ENCODE peak calls at places on chromosomes 4 and X, in nine cellular contexts. One of them, this sample, is unnamed.

GRCh38 chr4:89173336-89174090 is 62.2 kb downstream of the TIGD2 start:
- DNase-seq in SJSA1: no peak
- DNase-seq in nephron progenitor cell: no peak
- DNase-seq in MV-4-11: no peak
- DNase-seq in stimulated activated CD8-positive, alpha-beta memory T cell treated with anti-CD3 and anti-CD28 coated beads, Interleukin-2, amount 100 ng/mL, for 48 hours: no peak
- DNase-seq in type B pancreatic cell: no peak
- DNase-seq in NT2/D1: no peak
- DNase-seq in activated B cell treated with CpG ODN at 0.5 μM for 24 hours: no peak
- DNase-seq in MM.1S: no peak
- DNase-seq in this sample: no peak

GRCh38 chrX:9906919-9907318 is 60.2 kb upstream of the CLDN34 start:
- DNase-seq in SJSA1: no peak
- DNase-seq in nephron progenitor cell: no peak
- DNase-seq in MV-4-11: no peak
- DNase-seq in stimulated activated CD8-positive, alpha-beta memory T cell treated with anti-CD3 and anti-CD28 coated beads, Interleukin-2, amount 100 ng/mL, for 48 hours: no peak
- DNase-seq in type B pancreatic cell: no peak
- DNase-seq in NT2/D1: no peak
- DNase-seq in activated B cell treated with CpG ODN at 0.5 μM for 24 hours: no peak
- DNase-seq in MM.1S: no peak
- DNase-seq in this sample: no peak

GRCh38 chr4:106355193-106355592 is 13.4 kb downstream of the GIMD1 start:
- DNase-seq in SJSA1: no peak
- DNase-seq in nephron progenitor cell: no peak
- DNase-seq in MV-4-11: no peak
- DNase-seq in stimulated activated CD8-positive, alpha-beta memory T cell treated with anti-CD3 and anti-CD28 coated beads, Interleukin-2, amount 100 ng/mL, for 48 hours: no peak
- DNase-seq in type B pancreatic cell: no peak
- DNase-seq in NT2/D1: no peak
- DNase-seq in activated B cell treated with CpG ODN at 0.5 μM for 24 hours: no peak
- DNase-seq in MM.1S: no peak
- DNase-seq in this sample: no peak

GRCh38 chr4:174650711-174651355 is 128.5 kb upstream of the HPGD start:
- DNase-seq in SJSA1: no peak
- DNase-seq in nephron progenitor cell: no peak
- DNase-seq in MV-4-11: no peak
- DNase-seq in stimulated activated CD8-positive, alpha-beta memory T cell treated with anti-CD3 and anti-CD28 coated beads, Interleukin-2, amount 100 ng/mL, for 48 hours: no peak
- DNase-seq in type B pancreatic cell: no peak
- DNase-seq in NT2/D1: no peak
- DNase-seq in activated B cell treated with CpG ODN at 0.5 μM for 24 hours: no peak
- DNase-seq in MM.1S: no peak
- DNase-seq in this sample: no peak

GRCh38 chrX:48574270-48575266 is at the start of gene RBM3:
- DNase-seq in SJSA1: peak
- DNase-seq in nephron progenitor cell: peak
- DNase-seq in MV-4-11: peak
- DNase-seq in stimulated activated CD8-positive, alpha-beta memory T cell treated with anti-CD3 and anti-CD28 coated beads, Interleukin-2, amount 100 ng/mL, for 48 hours: peak
- DNase-seq in type B pancreatic cell: peak
- DNase-seq in NT2/D1: peak
- DNase-seq in activated B cell treated with CpG ODN at 0.5 μM for 24 hours: peak
- DNase-seq in MM.1S: peak
- DNase-seq in this sample: peak

GRCh38 chr4:54539500-54540029 is 118.2 kb upstream of the KIT start:
- DNase-seq in SJSA1: peak
- DNase-seq in nephron progenitor cell: peak
- DNase-seq in MV-4-11: no peak
- DNase-seq in stimulated activated CD8-positive, alpha-beta memory T cell treated with anti-CD3 and anti-CD28 coated beads, Interleukin-2, amount 100 ng/mL, for 48 hours: no peak
- DNase-seq in type B pancreatic cell: peak
- DNase-seq in NT2/D1: peak
- DNase-seq in activated B cell treated with CpG ODN at 0.5 μM for 24 hours: no peak
- DNase-seq in MM.1S: no peak
- DNase-seq in this sample: no peak

GRCh38 chrX:30246769-30247489 is at the start of gene MAGEB1:
- DNase-seq in SJSA1: no peak
- DNase-seq in nephron progenitor cell: no peak
- DNase-seq in MV-4-11: no peak
- DNase-seq in stimulated activated CD8-positive, alpha-beta memory T cell treated with anti-CD3 and anti-CD28 coated beads, Interleukin-2, amount 100 ng/mL, for 48 hours: no peak
- DNase-seq in type B pancreatic cell: no peak
- DNase-seq in NT2/D1: no peak
- DNase-seq in activated B cell treated with CpG ODN at 0.5 μM for 24 hours: no peak
- DNase-seq in MM.1S: no peak
- DNase-seq in this sample: no peak

GRCh38 chrX:69222103-69223090 is 57.1 kb upstream of the PJA1 start:
- DNase-seq in SJSA1: peak
- DNase-seq in nephron progenitor cell: peak
- DNase-seq in MV-4-11: peak
- DNase-seq in stimulated activated CD8-positive, alpha-beta memory T cell treated with anti-CD3 and anti-CD28 coated beads, Interleukin-2, amount 100 ng/mL, for 48 hours: peak
- DNase-seq in type B pancreatic cell: peak
- DNase-seq in NT2/D1: peak
- DNase-seq in activated B cell treated with CpG ODN at 0.5 μM for 24 hours: peak
- DNase-seq in MM.1S: peak
- DNase-seq in this sample: peak

This sample was measured in brain pericyte.